ENCODE peak calls at places on chromosome 10, in five cellular contexts. R is kidney tubule cell, A is mammary epithelial cell, D is hypothalamus, P is left cardiac atrium. X is an unnamed sample.

GRCh38 chr10:11245510-11245909 is 227.8 kb downstream of the CELF2 start:
- DNase-seq in P (no peak), A (no peak), R (no peak), D (no peak), X (no peak)

GRCh38 chr10:36345770-36346169 is 703.7 kb upstream of the FZD8 start:
- DNase-seq in R (no peak), D (no peak), A (no peak), P (no peak), X (peak; percentile 31)

GRCh38 chr10:35372329-35372728 is 36.0 kb downstream of the CCNY start:
- DNase-seq in A (peak; percentile 28), R (peak; percentile 84), P (peak; percentile 59), D (no peak), X (peak; percentile 57)

GRCh38 chr10:4283841-4284610 is 499.0 kb upstream of the KLF6 start:
- DNase-seq in A (no peak), R (no peak), D (no peak), P (peak; percentile 48), X (peak; percentile 79)

GRCh38 chr10:63703113-63703670 is 182.0 kb downstream of the REEP3 start:
- DNase-seq in D (no peak), R (peak; percentile 44), P (no peak), A (no peak), X (peak; percentile 83)

GRCh38 chr10:128324058-128324457 is 197.8 kb upstream of the MKI67 start:
- DNase-seq in R (no peak), A (no peak), D (no peak), P (peak; percentile 55), X (no peak)

GRCh38 chr10:77932016-77932715 is 5.6 kb upstream of the DLG5 start:
- DNase-seq in D (no peak), P (no peak), R (no peak), A (peak; percentile 52), X (no peak)

GRCh38 chr10:106957825-106958581 is 206.5 kb downstream of the SORCS1 start:
- DNase-seq in D (no peak), R (peak; percentile 29), P (no peak), A (no peak), X (no peak)

GRCh38 chr10:117925369-117925768 is 121.4 kb downstream of the RAB11FIP2 start:
- DNase-seq in R (no peak), D (no peak), P (no peak), A (no peak), X (no peak)

GRCh38 chr10:72694476-72695369 is 2.8 kb downstream of the MCU start:
- DNase-seq in P (no peak), D (no peak), A (peak; percentile 24), R (peak; percentile 51), X (no peak)

GRCh38 chr10:113712755-113713154 is 33.0 kb downstream of the CASP7 start:
- DNase-seq in A (no peak), P (no peak), R (no peak), D (no peak), X (no peak)

GRCh38 chr10:102812213-102812876 is 24.9 kb downstream of the CYP17A1 start:
- DNase-seq in P (no peak), R (no peak), D (no peak), A (no peak), X (no peak)

GRCh38 chr10:17222329-17222728 is 5.7 kb upstream of the VIM start:
- DNase-seq in A (no peak), D (no peak), R (peak; percentile 69), P (no peak), X (no peak)

GRCh38 chr10:79123547-79123963 is 54.8 kb downstream of the ZMIZ1 start:
- DNase-seq in R (no peak), A (no peak), P (no peak), D (no peak), X (no peak)

GRCh38 chr10:102633282-102633681 is 11.0 kb upstream of the TRIM8 start:
- DNase-seq in P (peak; percentile 75), R (peak; percentile 59), D (no peak), A (no peak), X (peak; percentile 73)

GRCh38 chr10:78817804-78818203 is 251.0 kb upstream of the ZMIZ1 start:
- DNase-seq in D (no peak), R (no peak), P (no peak), A (no peak), X (no peak)

GRCh38 chr10:102504179-102504975 is 605 bp downstream of the SUFU start:
- DNase-seq in P (peak; percentile 38), A (peak; percentile 12), D (no peak), R (peak; percentile 42), X (peak; percentile 53)